ENCODE peak calls at places on chromosomes 1 and 21, in four cellular contexts. E is neural progenitor cell, V is hepatocyte, M is MM.1S. S is an unnamed sample.
A peak's percentile ranks its signal among the peaks of the same experiment; 100 is the strongest.

GRCh38 chr1:103788377-103788776 is 38.7 kb downstream of the AMY1C start:
- DNase-seq in E (no peak), V (no peak), M (no peak), S (peak; percentile 0)

GRCh38 chr1:201481761-201482493 is 12.9 kb upstream of the PHLDA3 start:
- DNase-seq in E (peak; percentile 92), V (peak; percentile 91), M (peak; percentile 90), S (peak; percentile 88)

GRCh38 chr1:192489748-192490147 is 85.8 kb upstream of the RGS1 start:
- DNase-seq in E (no peak), V (peak; percentile 84), M (peak; percentile 83), S (peak; percentile 23)

GRCh38 chr1:83029050-83029449 is 969.9 kb downstream of the TTLL7 start:
- DNase-seq in E (peak; percentile 30), V (no peak), M (no peak), S (no peak)

GRCh38 chr21:44838038-44838895 is 20.4 kb upstream of the SUMO3 start:
- DNase-seq in E (no peak), V (no peak), M (no peak), S (no peak)

GRCh38 chr1:228983661-228984060 is 248.4 kb downstream of the RHOU start:
- DNase-seq in E (no peak), V (no peak), M (no peak), S (no peak)

GRCh38 chr1:50422946-50423669 is at the start of gene DMRTA2:
- DNase-seq in E (peak; percentile 97), V (no peak), M (no peak), S (no peak)

GRCh38 chr1:221141606-221142285 is 262.5 kb downstream of the HLX start:
- DNase-seq in E (peak; percentile 61), V (no peak), M (no peak), S (no peak)

GRCh38 chr21:22490044-22490443 is 1491.8 kb downstream of the NCAM2 start:
- DNase-seq in E (no peak), V (no peak), M (no peak), S (no peak)

GRCh38 chr21:46439906-46440305 is 18.8 kb upstream of the DIP2A start:
- DNase-seq in E (no peak), V (no peak), M (no peak), S (no peak)

GRCh38 chr1:9282436-9282955 is 10.2 kb upstream of the SPSB1 start:
- DNase-seq in E (no peak), V (no peak), M (peak; percentile 66), S (no peak)

GRCh38 chr1:115289940-115290339 is 48.1 kb downstream of the NGF start:
- DNase-seq in E (no peak), V (no peak), M (no peak), S (no peak)

GRCh38 chr1:4749406-4749805 is 95.0 kb downstream of the AJAP1 start:
- DNase-seq in E (no peak), V (no peak), M (no peak), S (no peak)

GRCh38 chr21:42845296-42845965 is 33.9 kb downstream of the WDR4 start:
- DNase-seq in E (no peak), V (no peak), M (no peak), S (no peak)

GRCh38 chr1:22045604-22046228 is 6.8 kb upstream of the CDC42 start:
- DNase-seq in E (no peak), V (no peak), M (no peak), S (no peak)

GRCh38 chr1:17330856-17331255 is 22.9 kb downstream of the PADI4 start:
- DNase-seq in E (no peak), V (no peak), M (no peak), S (no peak)

GRCh38 chr1:187491082-187491720 is 662.5 kb downstream of the PLA2G4A start:
- DNase-seq in E (no peak), V (peak; percentile 40), M (no peak), S (no peak)

GRCh38 chr1:29515188-29515955 is 279.1 kb downstream of the PTPRU start:
- DNase-seq in E (no peak), V (no peak), M (no peak), S (no peak)

GRCh38 chr1:109618614-109619404 is 607 bp downstream of the GNAT2 start:
- DNase-seq in E (no peak), V (no peak), M (no peak), S (no peak)

GRCh38 chr1:20059847-20060246 is 10.1 kb upstream of the PLA2G5 start:
- DNase-seq in E (no peak), V (no peak), M (no peak), S (peak; percentile 48)

GRCh38 chr1:98121661-98122060 is 200.8 kb upstream of the DPYD start:
- DNase-seq in E (no peak), V (no peak), M (no peak), S (no peak)

GRCh38 chr1:198153804-198154203 is 3.0 kb upstream of the NEK7 start:
- DNase-seq in E (no peak), V (no peak), M (no peak), S (no peak)

GRCh38 chr21:45418301-45419071 is 13.5 kb downstream of the COL18A1 start:
- DNase-seq in E (no peak), V (peak; percentile 4), M (no peak), S (no peak)

GRCh38 chr1:2951856-2952255 is 69.4 kb upstream of the ACTRT2 start:
- DNase-seq in E (no peak), V (no peak), M (no peak), S (no peak)

GRCh38 chr1:7348073-7348472 is 423.0 kb upstream of the VAMP3 start:
- DNase-seq in E (no peak), V (no peak), M (no peak), S (no peak)

GRCh38 chr1:197320991-197321531 is 53.0 kb downstream of the CRB1 start:
- DNase-seq in E (no peak), V (no peak), M (no peak), S (no peak)

GRCh38 chr1:20375563-20375962 is 84.9 kb downstream of the VWA5B1 start:
- DNase-seq in E (no peak), V (no peak), M (no peak), S (no peak)

GRCh38 chr1:12591267-12591938 is 26.6 kb downstream of the DHRS3 start:
- DNase-seq in E (no peak), V (no peak), M (no peak), S (no peak)

GRCh38 chr1:54597455-54598030 is 25.8 kb downstream of the FAM151A start:
- DNase-seq in E (no peak), V (no peak), M (no peak), S (no peak)

GRCh38 chr1:227234998-227235405 is 83.3 kb downstream of the CDC42BPA start:
- DNase-seq in E (peak; percentile 38), V (peak; percentile 61), M (peak; percentile 75), S (peak; percentile 53)

GRCh38 chr1:200029035-200029623 is 1.6 kb downstream of the NR5A2 start:
- DNase-seq in E (peak; percentile 81), V (peak; percentile 82), M (peak; percentile 72), S (peak; percentile 88)

GRCh38 chr1:8202182-8202905 is 115.6 kb upstream of the SLC45A1 start:
- DNase-seq in E (peak; percentile 47), V (peak; percentile 70), M (no peak), S (no peak)

DNA sequence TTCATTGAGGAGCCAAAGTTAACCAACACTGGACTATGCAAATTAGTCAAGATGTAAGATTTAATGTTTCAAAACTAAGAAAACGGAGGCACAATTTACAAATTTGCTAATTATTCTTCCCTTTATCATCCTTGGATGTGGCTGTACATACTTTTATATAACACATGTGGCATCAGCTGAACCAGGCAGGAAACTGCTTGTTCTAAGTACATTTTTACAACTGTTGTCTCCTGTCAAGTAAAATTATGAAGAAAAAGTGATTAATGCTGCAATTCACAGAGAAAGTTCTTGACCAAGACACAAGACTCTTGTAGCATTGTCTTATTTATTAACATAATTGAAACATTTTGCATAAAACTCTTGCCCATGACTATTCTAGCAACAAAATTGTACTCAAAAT is 61.9 kb downstream of the LAMC2 start:
- DNase-seq in E (no peak), V (no peak), M (no peak), S (no peak)
- TF ChIP-seq EZH2phosphoT487 in E (no peak), V (no peak), M (no peak), S (no peak)

GRCh38 chr1:202762019-202762418 is 46.2 kb downstream of the KDM5B start:
- DNase-seq in E (no peak), V (no peak), M (no peak), S (no peak)
- H3K79me2 ChIP-seq in E (peaks cover 59% of the 10 kb centered on the region), V (peaks cover 28% of the 10 kb centered on the region), M (no peaks in the 10 kb centered on the region), S (no peaks in the 10 kb centered on the region)

DNA sequence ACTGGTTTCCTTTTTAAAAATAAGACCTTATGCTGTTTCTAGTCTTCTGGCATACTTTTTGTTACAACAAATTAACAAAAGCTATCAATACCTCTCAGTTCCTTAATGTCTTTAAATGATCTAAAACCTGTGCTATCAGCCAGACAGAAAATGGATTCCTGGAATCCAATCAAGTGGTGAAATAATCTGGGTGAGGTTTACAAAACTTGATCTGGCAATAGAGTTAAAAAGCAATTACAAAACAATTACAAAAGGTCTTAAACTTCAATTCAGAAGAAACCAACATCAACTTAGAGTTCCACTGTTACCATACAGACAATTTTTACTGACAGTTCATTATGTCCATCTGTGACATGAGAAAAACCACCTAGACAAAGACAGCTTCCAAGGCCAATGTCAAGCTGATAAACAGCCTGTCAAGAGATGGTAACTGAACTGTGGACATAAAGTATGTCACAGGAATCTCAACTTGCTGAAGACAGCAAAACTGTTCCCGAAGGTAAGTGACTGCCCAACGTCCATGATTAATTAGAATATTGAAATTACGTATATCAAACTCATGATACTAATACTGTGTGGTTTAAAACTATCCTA is 17.4 kb downstream of the ZZZ3 start:
- DNase-seq in E (no peak), V (no peak), M (no peak), S (no peak)
- H4K20me1 ChIP-seq in E (peaks cover 59% of the 10 kb centered on the region), V (peaks cover 36% of the 10 kb centered on the region), M (peaks cover 8% of the 10 kb centered on the region), S (peaks cover 6% of the 10 kb centered on the region)

GRCh38 chr1:182720465-182720864 is 36.1 kb upstream of the RGS8 start:
- DNase-seq in E (peak; percentile 37), V (no peak), M (no peak), S (no peak)

GRCh38 chr1:182715531-182715930 is 31.1 kb upstream of the RGS8 start:
- DNase-seq in E (no peak), V (no peak), M (no peak), S (no peak)

GRCh38 chr1:182713939-182714338 is 29.6 kb upstream of the RGS8 start:
- DNase-seq in E (no peak), V (no peak), M (no peak), S (no peak)

GRCh38 chr1:182718311-182718710 is 33.9 kb upstream of the RGS8 start:
- DNase-seq in E (no peak), V (no peak), M (no peak), S (peak; percentile 26)

DNA sequence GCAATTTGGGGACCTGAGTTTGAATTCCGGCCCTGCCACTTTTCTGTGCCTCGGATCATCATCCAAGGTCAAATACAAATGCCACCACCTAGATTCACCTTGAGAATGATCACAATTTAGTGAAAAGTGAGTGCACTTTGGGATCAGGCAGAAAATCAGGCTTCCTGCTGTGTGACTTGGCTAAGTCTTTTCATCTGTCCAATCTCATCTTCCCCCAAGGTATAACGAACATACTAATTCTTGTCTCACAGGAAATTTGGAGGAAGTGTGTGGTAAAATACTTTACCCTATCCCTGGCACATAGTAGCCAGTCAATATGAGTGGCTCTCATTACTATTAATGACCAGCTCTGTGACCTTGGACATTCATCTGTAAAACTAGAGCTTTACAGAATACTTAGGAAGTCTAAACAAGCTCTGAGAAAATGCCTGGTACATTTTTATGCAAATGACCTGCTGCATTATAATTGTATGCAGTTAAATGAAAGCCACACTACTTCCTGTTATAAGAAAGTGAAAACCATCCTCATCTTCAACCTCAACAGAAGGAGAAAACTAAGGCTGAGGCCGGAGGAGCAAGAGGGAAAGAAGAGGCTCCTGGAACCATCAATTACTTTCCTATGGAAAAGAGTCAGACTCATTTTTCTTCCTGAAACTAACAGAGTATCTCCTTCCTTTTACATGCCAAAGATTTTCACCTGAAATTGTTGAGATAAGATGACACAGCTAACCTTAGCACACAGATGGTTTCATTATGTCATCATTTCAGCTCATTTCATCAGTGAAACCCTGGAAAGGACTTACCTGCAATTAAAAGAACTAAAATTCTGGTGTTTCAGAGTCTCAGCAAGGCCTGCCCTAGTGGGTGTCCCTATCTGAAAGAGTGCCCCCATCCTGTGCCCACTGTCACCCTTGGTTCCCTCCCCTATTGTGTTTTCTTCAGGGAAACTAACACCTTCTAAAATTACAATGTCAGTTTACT is 32.6 kb upstream of the RGS8 start:
- DNase-seq in E (no peak), V (no peak), M (no peak), S (no peak)
- TF ChIP-seq EZH2phosphoT487 in E (no peak), V (no peak), M (no peak), S (no peak)

S was measured in OCI-LY7.